ENCODE peak calls at places on chromosomes 5 and 9, in nine cellular contexts. One of them, this sample, is unnamed.

GRCh38 chr5:148390914-148391313 is 7.2 kb downstream of the FBXO38 start:
- DNase-seq in neural progenitor cell: no peak
- DNase-seq in SK-N-SH: no peak
- DNase-seq in GM23248: no peak
- DNase-seq in H9: no peak
- DNase-seq in IMR-90: no peak
- DNase-seq in PC-3: no peak
- DNase-seq in neuronal stem cell: no peak
- DNase-seq in endothelial cell of umbilical vein: no peak
- DNase-seq in this sample: no peak

GRCh38 chr5:134611515-134611914 is 21.1 kb downstream of the SAR1B start:
- DNase-seq in PC-3: no peak
- DNase-seq in endothelial cell of umbilical vein: no peak
- DNase-seq in neural progenitor cell: no peak
- DNase-seq in SK-N-SH: no peak
- DNase-seq in IMR-90: no peak
- DNase-seq in GM23248: no peak
- DNase-seq in H9: no peak
- DNase-seq in neuronal stem cell: no peak
- DNase-seq in this sample: no peak

GRCh38 chr5:151742870-151743294 is 15.5 kb downstream of the ATOX1 start:
- DNase-seq in neuronal stem cell: peak; percentile 49
- DNase-seq in endothelial cell of umbilical vein: peak; percentile 58
- DNase-seq in GM23248: peak; percentile 86
- DNase-seq in SK-N-SH: peak; percentile 62
- DNase-seq in neural progenitor cell: peak; percentile 81
- DNase-seq in IMR-90: peak; percentile 74
- DNase-seq in PC-3: peak; percentile 77
- DNase-seq in H9: peak; percentile 67
- DNase-seq in this sample: peak; percentile 4

GRCh38 chr9:131977074-131977838 is 102.4 kb downstream of the MED27 start:
- DNase-seq in PC-3: no peak
- DNase-seq in IMR-90: no peak
- DNase-seq in neural progenitor cell: no peak
- DNase-seq in neuronal stem cell: no peak
- DNase-seq in H9: no peak
- DNase-seq in endothelial cell of umbilical vein: no peak
- DNase-seq in GM23248: no peak
- DNase-seq in SK-N-SH: no peak
- DNase-seq in this sample: no peak

GRCh38 chr5:81420039-81420667 is 26.2 kb upstream of the ACOT12 start:
- DNase-seq in H9: no peak
- DNase-seq in neuronal stem cell: no peak
- DNase-seq in PC-3: peak; percentile 89
- DNase-seq in SK-N-SH: no peak
- DNase-seq in IMR-90: peak; percentile 96
- DNase-seq in endothelial cell of umbilical vein: peak; percentile 85
- DNase-seq in GM23248: peak; percentile 96
- DNase-seq in neural progenitor cell: no peak
- DNase-seq in this sample: peak; percentile 57

GRCh38 chr5:61055434-61056006 is 106.7 kb downstream of the SMIM15 start:
- DNase-seq in IMR-90: peak; percentile 72
- DNase-seq in endothelial cell of umbilical vein: peak; percentile 66
- DNase-seq in PC-3: peak; percentile 53
- DNase-seq in H9: no peak
- DNase-seq in neuronal stem cell: peak; percentile 42
- DNase-seq in GM23248: peak; percentile 58
- DNase-seq in neural progenitor cell: peak; percentile 52
- DNase-seq in SK-N-SH: peak; percentile 41
- DNase-seq in this sample: no peak

GRCh38 chr5:95332179-95332578 is 47.3 kb upstream of the MCTP1 start:
- DNase-seq in IMR-90: no peak
- DNase-seq in H9: no peak
- DNase-seq in GM23248: no peak
- DNase-seq in SK-N-SH: no peak
- DNase-seq in neural progenitor cell: no peak
- DNase-seq in neuronal stem cell: no peak
- DNase-seq in PC-3: no peak
- DNase-seq in endothelial cell of umbilical vein: no peak
- DNase-seq in this sample: no peak

GRCh38 chr9:114110180-114110579 is 11.1 kb upstream of the KIF12 start:
- DNase-seq in H9: no peak
- DNase-seq in neuronal stem cell: no peak
- DNase-seq in PC-3: peak; percentile 71
- DNase-seq in SK-N-SH: no peak
- DNase-seq in IMR-90: peak; percentile 73
- DNase-seq in endothelial cell of umbilical vein: no peak
- DNase-seq in GM23248: peak; percentile 82
- DNase-seq in neural progenitor cell: no peak
- DNase-seq in this sample: peak; percentile 79

GRCh38 chr9:90103771-90104170 is 499.0 kb downstream of the GADD45G start:
- DNase-seq in endothelial cell of umbilical vein: no peak
- DNase-seq in SK-N-SH: no peak
- DNase-seq in neuronal stem cell: no peak
- DNase-seq in GM23248: no peak
- DNase-seq in neural progenitor cell: no peak
- DNase-seq in H9: no peak
- DNase-seq in IMR-90: no peak
- DNase-seq in PC-3: no peak
- DNase-seq in this sample: no peak

GRCh38 chr9:113901196-113901818 is 25.2 kb downstream of the ZNF618 start:
- DNase-seq in GM23248: no peak
- DNase-seq in endothelial cell of umbilical vein: no peak
- DNase-seq in neuronal stem cell: no peak
- DNase-seq in SK-N-SH: no peak
- DNase-seq in IMR-90: no peak
- DNase-seq in neural progenitor cell: peak; percentile 18
- DNase-seq in H9: peak; percentile 25
- DNase-seq in PC-3: no peak
- DNase-seq in this sample: no peak

GRCh38 chr5:148311516-148311915 is 707 bp upstream of the SPINK7 start:
- DNase-seq in endothelial cell of umbilical vein: no peak
- DNase-seq in GM23248: no peak
- DNase-seq in PC-3: peak; percentile 23
- DNase-seq in IMR-90: no peak
- DNase-seq in neural progenitor cell: no peak
- DNase-seq in neuronal stem cell: no peak
- DNase-seq in H9: no peak
- DNase-seq in SK-N-SH: no peak
- DNase-seq in this sample: no peak

GRCh38 chr9:111937781-111938426 is 41.3 kb downstream of the UGCG start:
- DNase-seq in GM23248: peak; percentile 63
- DNase-seq in PC-3: no peak
- DNase-seq in neuronal stem cell: no peak
- DNase-seq in SK-N-SH: no peak
- DNase-seq in H9: no peak
- DNase-seq in IMR-90: peak; percentile 83
- DNase-seq in endothelial cell of umbilical vein: peak; percentile 52
- DNase-seq in neural progenitor cell: no peak
- DNase-seq in this sample: no peak

GRCh38 chr9:127904518-127904887 is 5.1 kb upstream of the ST6GALNAC6 start:
- DNase-seq in PC-3: no peak
- DNase-seq in H9: peak; percentile 66
- DNase-seq in SK-N-SH: peak; percentile 39
- DNase-seq in neural progenitor cell: no peak
- DNase-seq in neuronal stem cell: no peak
- DNase-seq in endothelial cell of umbilical vein: peak; percentile 52
- DNase-seq in IMR-90: no peak
- DNase-seq in GM23248: no peak
- DNase-seq in this sample: no peak

GRCh38 chr9:137740311-137740710 is 121.5 kb downstream of the EHMT1 start:
- DNase-seq in neural progenitor cell: no peak
- DNase-seq in neuronal stem cell: no peak
- DNase-seq in GM23248: peak; percentile 37
- DNase-seq in SK-N-SH: peak; percentile 90
- DNase-seq in H9: no peak
- DNase-seq in IMR-90: peak; percentile 78
- DNase-seq in PC-3: no peak
- DNase-seq in endothelial cell of umbilical vein: no peak
- DNase-seq in this sample: no peak

GRCh38 chr9:73011346-73011745 is 58.5 kb upstream of the ALDH1A1 start:
- DNase-seq in endothelial cell of umbilical vein: no peak
- DNase-seq in SK-N-SH: no peak
- DNase-seq in neuronal stem cell: no peak
- DNase-seq in PC-3: no peak
- DNase-seq in IMR-90: peak; percentile 1
- DNase-seq in H9: no peak
- DNase-seq in GM23248: peak; percentile 93
- DNase-seq in neural progenitor cell: no peak
- DNase-seq in this sample: peak; percentile 14

GRCh38 chr9:1938675-1939170 is 76.4 kb upstream of the SMARCA2 start:
- DNase-seq in SK-N-SH: no peak
- DNase-seq in IMR-90: no peak
- DNase-seq in GM23248: no peak
- DNase-seq in H9: no peak
- DNase-seq in endothelial cell of umbilical vein: no peak
- DNase-seq in neuronal stem cell: no peak
- DNase-seq in PC-3: no peak
- DNase-seq in neural progenitor cell: no peak
- DNase-seq in this sample: no peak

DNA sequence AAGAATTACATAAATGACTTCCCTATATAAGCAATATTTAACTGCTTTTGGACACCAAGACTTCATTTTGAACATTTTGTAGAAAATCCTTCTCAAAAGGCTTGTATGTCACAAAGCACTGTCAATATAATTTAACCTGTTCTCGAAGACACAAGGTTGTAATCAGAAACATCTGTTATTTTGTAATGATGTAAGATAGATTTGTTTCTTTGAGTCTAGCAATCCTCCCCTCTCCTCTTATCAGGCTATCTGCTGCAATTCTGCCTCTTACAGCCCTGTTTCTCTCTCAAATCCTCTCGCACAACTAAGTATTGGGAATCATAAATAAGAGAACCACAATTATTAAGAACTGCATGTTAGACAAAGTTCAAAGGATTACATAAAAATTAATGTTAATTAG is 18.6 kb upstream of the TARS1 start:
- DNase-seq in endothelial cell of umbilical vein: no peak
- DNase-seq in H9: no peak
- DNase-seq in neuronal stem cell: no peak
- DNase-seq in SK-N-SH: no peak
- DNase-seq in neural progenitor cell: no peak
- DNase-seq in PC-3: no peak
- DNase-seq in IMR-90: peak; percentile 20
- DNase-seq in GM23248: no peak
- DNase-seq in this sample: no peak
- H2AFZ ChIP-seq in endothelial cell of umbilical vein: no peak overlapping the region
- H2AFZ ChIP-seq in H9: no peak overlapping the region
- H2AFZ ChIP-seq in neuronal stem cell: no peak overlapping the region
- H2AFZ ChIP-seq in SK-N-SH: peak overlapping the region; percentile 45
- H2AFZ ChIP-seq in neural progenitor cell: no peak overlapping the region
- H2AFZ ChIP-seq in PC-3: peak overlapping the region; percentile 20
- H2AFZ ChIP-seq in IMR-90: no peak overlapping the region
- H2AFZ ChIP-seq in GM23248: peak overlapping the region; percentile 45
- H2AFZ ChIP-seq in this sample: peak overlapping the region; percentile 15

GRCh38 chr5:142325677-142326479 is 1.1 kb upstream of the SPRY4 start:
- DNase-seq in neuronal stem cell: peak; percentile 70
- DNase-seq in neural progenitor cell: peak; percentile 84
- DNase-seq in endothelial cell of umbilical vein: peak; percentile 19
- DNase-seq in SK-N-SH: peak; percentile 81
- DNase-seq in H9: peak; percentile 91
- DNase-seq in PC-3: peak; percentile 82
- DNase-seq in IMR-90: peak; percentile 73
- DNase-seq in GM23248: peak; percentile 81
- DNase-seq in this sample: peak; percentile 88
- H3K4me2 ChIP-seq in neuronal stem cell: peak overlapping the region; percentile 88
- H3K4me2 ChIP-seq in neural progenitor cell: peak overlapping the region; percentile 90
- H3K4me2 ChIP-seq in endothelial cell of umbilical vein: peak overlapping the region; percentile 87
- H3K4me2 ChIP-seq in SK-N-SH: peak overlapping the region; percentile 77
- H3K4me2 ChIP-seq in H9: peak overlapping the region; percentile 94
- H3K4me2 ChIP-seq in PC-3: peak overlapping the region; percentile 100
- H3K4me2 ChIP-seq in IMR-90: peak overlapping the region; percentile 96
- H3K4me2 ChIP-seq in GM23248: peak overlapping the region; percentile 96
- H3K4me2 ChIP-seq in this sample: peak overlapping the region; percentile 93

DNA sequence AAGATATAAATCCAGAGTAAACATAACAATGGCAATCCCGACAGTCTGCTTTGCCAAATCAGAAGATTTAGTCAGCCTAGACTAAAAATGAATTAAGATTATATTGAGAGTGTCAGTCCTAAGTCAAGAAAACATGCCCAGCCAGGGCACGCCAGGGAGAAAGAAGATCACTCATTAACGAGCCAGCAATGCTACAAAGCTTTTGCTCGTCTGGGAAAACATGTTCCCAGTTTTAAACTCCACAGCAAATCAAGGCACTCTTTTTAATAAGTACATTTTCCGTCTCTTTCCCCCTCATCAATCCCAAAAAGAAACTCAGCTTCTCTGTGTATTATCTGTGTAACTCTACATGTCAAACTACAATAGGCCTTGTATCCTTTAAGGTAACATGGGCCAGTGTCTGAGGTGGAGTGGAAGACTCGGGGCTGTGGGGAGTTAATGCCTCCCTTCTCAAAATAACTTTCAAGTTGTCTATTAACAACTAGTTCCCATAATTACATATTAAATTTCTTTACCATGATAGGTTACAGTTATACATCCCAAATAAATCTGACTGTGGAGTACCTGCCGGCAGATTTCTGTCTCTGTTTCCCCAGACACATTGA is 40.9 kb downstream of the NFIB start:
- DNase-seq in endothelial cell of umbilical vein: peak; percentile 52
- DNase-seq in GM23248: no peak
- DNase-seq in SK-N-SH: no peak
- DNase-seq in neuronal stem cell: no peak
- DNase-seq in neural progenitor cell: no peak
- DNase-seq in PC-3: no peak
- DNase-seq in IMR-90: no peak
- DNase-seq in H9: no peak
- DNase-seq in this sample: no peak
- H3K27ac ChIP-seq in endothelial cell of umbilical vein: peak overlapping the region; percentile 82
- H3K27ac ChIP-seq in GM23248: no peak overlapping the region
- H3K27ac ChIP-seq in SK-N-SH: peak overlapping the region; percentile 98
- H3K27ac ChIP-seq in neuronal stem cell: no peak overlapping the region
- H3K27ac ChIP-seq in neural progenitor cell: no peak overlapping the region
- H3K27ac ChIP-seq in PC-3: no peak overlapping the region
- H3K27ac ChIP-seq in IMR-90: no peak overlapping the region
- H3K27ac ChIP-seq in H9: no peak overlapping the region
- H3K27ac ChIP-seq in this sample: peak overlapping the region; percentile 48

GRCh38 chr5:73411927-73412596 is 36.5 kb downstream of the FOXD1 start:
- DNase-seq in neuronal stem cell: no peak
- DNase-seq in H9: no peak
- DNase-seq in endothelial cell of umbilical vein: no peak
- DNase-seq in GM23248: no peak
- DNase-seq in neural progenitor cell: peak; percentile 68
- DNase-seq in PC-3: no peak
- DNase-seq in IMR-90: no peak
- DNase-seq in SK-N-SH: no peak
- DNase-seq in this sample: no peak
- H2AFZ ChIP-seq in neuronal stem cell: no peak overlapping the region
- H2AFZ ChIP-seq in H9: no peak overlapping the region
- H2AFZ ChIP-seq in endothelial cell of umbilical vein: no peak overlapping the region
- H2AFZ ChIP-seq in GM23248: no peak overlapping the region
- H2AFZ ChIP-seq in neural progenitor cell: no peak overlapping the region
- H2AFZ ChIP-seq in PC-3: no peak overlapping the region
- H2AFZ ChIP-seq in IMR-90: peak overlapping the region; percentile 36
- H2AFZ ChIP-seq in SK-N-SH: no peak overlapping the region
- H2AFZ ChIP-seq in this sample: no peak overlapping the region